ENCODE peak calls at places on chromosomes 2 and 18, in ten cellular contexts. One of them, this sample, is unnamed. For H3K27me3, the result is how much of the 10 kb centered on the place peaks cover.

GRCh38 chr2:162828545-162828944 is 10.0 kb downstream of the KCNH7 start:
- DNase-seq in IMR-90: no peak
- DNase-seq in mesendoderm: no peak
- DNase-seq in mammary epithelial cell: peak
- DNase-seq in neuronal stem cell: no peak
- DNase-seq in adipocyte: no peak
- DNase-seq in H9: no peak
- DNase-seq in fibroblast of lung: no peak
- DNase-seq in neural progenitor cell: no peak
- DNase-seq in K562: no peak
- DNase-seq in this sample: no peak

GRCh38 chr2:43184339-43184895 is 42.0 kb downstream of the ZFP36L2 start:
- DNase-seq in neural progenitor cell: no peak
- DNase-seq in neuronal stem cell: no peak
- DNase-seq in mammary epithelial cell: peak
- DNase-seq in H9: no peak
- DNase-seq in mesendoderm: no peak
- DNase-seq in K562: peak
- DNase-seq in IMR-90: peak
- DNase-seq in fibroblast of lung: peak
- DNase-seq in adipocyte: peak
- DNase-seq in this sample: peak

GRCh38 chr2:164898475-164898874 is 56.9 kb downstream of the SLC38A11 start:
- DNase-seq in IMR-90: peak
- DNase-seq in neuronal stem cell: no peak
- DNase-seq in neural progenitor cell: no peak
- DNase-seq in H9: no peak
- DNase-seq in mesendoderm: no peak
- DNase-seq in K562: no peak
- DNase-seq in mammary epithelial cell: no peak
- DNase-seq in fibroblast of lung: peak
- DNase-seq in adipocyte: peak
- DNase-seq in this sample: no peak

GRCh38 chr2:132252894-132253264 is 91.1 kb upstream of the ANKRD30BL start:
- DNase-seq in mesendoderm: no peak
- DNase-seq in neuronal stem cell: no peak
- DNase-seq in mammary epithelial cell: no peak
- DNase-seq in neural progenitor cell: no peak
- DNase-seq in H9: no peak
- DNase-seq in IMR-90: no peak
- DNase-seq in adipocyte: no peak
- DNase-seq in K562: no peak
- DNase-seq in fibroblast of lung: no peak
- DNase-seq in this sample: peak

GRCh38 chr2:231667096-231667427 is 41.3 kb upstream of the PTMA start:
- DNase-seq in neural progenitor cell: no peak
- DNase-seq in IMR-90: no peak
- DNase-seq in mesendoderm: no peak
- DNase-seq in mammary epithelial cell: no peak
- DNase-seq in K562: no peak
- DNase-seq in H9: no peak
- DNase-seq in neuronal stem cell: no peak
- DNase-seq in fibroblast of lung: no peak
- DNase-seq in adipocyte: no peak
- DNase-seq in this sample: no peak

GRCh38 chr2:234450431-234451095 is 46.3 kb downstream of the ARL4C start:
- DNase-seq in IMR-90: no peak
- DNase-seq in fibroblast of lung: no peak
- DNase-seq in neural progenitor cell: no peak
- DNase-seq in H9: no peak
- DNase-seq in mammary epithelial cell: no peak
- DNase-seq in mesendoderm: no peak
- DNase-seq in neuronal stem cell: no peak
- DNase-seq in K562: no peak
- DNase-seq in adipocyte: no peak
- DNase-seq in this sample: no peak

GRCh38 chr2:148927010-148927409 is 52.0 kb downstream of the KIF5C start:
- DNase-seq in fibroblast of lung: no peak
- DNase-seq in adipocyte: no peak
- DNase-seq in neural progenitor cell: no peak
- DNase-seq in mammary epithelial cell: no peak
- DNase-seq in neuronal stem cell: no peak
- DNase-seq in mesendoderm: peak
- DNase-seq in K562: peak
- DNase-seq in H9: no peak
- DNase-seq in IMR-90: no peak
- DNase-seq in this sample: no peak

GRCh38 chr2:23806665-23807064 is 120.3 kb downstream of the ATAD2B start:
- DNase-seq in IMR-90: no peak
- DNase-seq in neural progenitor cell: no peak
- DNase-seq in K562: no peak
- DNase-seq in fibroblast of lung: no peak
- DNase-seq in adipocyte: no peak
- DNase-seq in neuronal stem cell: no peak
- DNase-seq in H9: no peak
- DNase-seq in mesendoderm: no peak
- DNase-seq in mammary epithelial cell: no peak
- DNase-seq in this sample: no peak

GRCh38 chr18:9612215-9612830 is 2.0 kb downstream of the PPP4R1 start:
- DNase-seq in H9: no peak
- DNase-seq in mesendoderm: peak
- DNase-seq in fibroblast of lung: peak
- DNase-seq in neural progenitor cell: peak
- DNase-seq in K562: no peak
- DNase-seq in mammary epithelial cell: peak
- DNase-seq in neuronal stem cell: no peak
- DNase-seq in adipocyte: peak
- DNase-seq in IMR-90: peak
- DNase-seq in this sample: no peak

GRCh38 chr2:142757111-142757510 is 120.4 kb upstream of the KYNU start:
- DNase-seq in K562: no peak
- DNase-seq in neural progenitor cell: no peak
- DNase-seq in neuronal stem cell: no peak
- DNase-seq in mammary epithelial cell: no peak
- DNase-seq in adipocyte: no peak
- DNase-seq in fibroblast of lung: no peak
- DNase-seq in IMR-90: no peak
- DNase-seq in H9: no peak
- DNase-seq in mesendoderm: no peak
- DNase-seq in this sample: no peak

GRCh38 chr2:53549497-53549896 is 218.1 kb upstream of the CHAC2 start:
- DNase-seq in mesendoderm: no peak
- DNase-seq in adipocyte: no peak
- DNase-seq in mammary epithelial cell: no peak
- DNase-seq in H9: no peak
- DNase-seq in neural progenitor cell: no peak
- DNase-seq in IMR-90: no peak
- DNase-seq in fibroblast of lung: no peak
- DNase-seq in K562: no peak
- DNase-seq in neuronal stem cell: no peak
- DNase-seq in this sample: no peak

GRCh38 chr2:201858781-201859180 is 52.4 kb downstream of the CDK15 start:
- DNase-seq in IMR-90: peak
- DNase-seq in neural progenitor cell: peak
- DNase-seq in mammary epithelial cell: no peak
- DNase-seq in neuronal stem cell: no peak
- DNase-seq in fibroblast of lung: peak
- DNase-seq in adipocyte: no peak
- DNase-seq in H9: peak
- DNase-seq in K562: no peak
- DNase-seq in mesendoderm: peak
- DNase-seq in this sample: peak

GRCh38 chr2:47357475-47357874 is 45.5 kb upstream of the MSH2 start:
- DNase-seq in neural progenitor cell: no peak
- DNase-seq in H9: no peak
- DNase-seq in mesendoderm: peak
- DNase-seq in neuronal stem cell: no peak
- DNase-seq in fibroblast of lung: peak
- DNase-seq in mammary epithelial cell: peak
- DNase-seq in K562: peak
- DNase-seq in IMR-90: peak
- DNase-seq in adipocyte: peak
- DNase-seq in this sample: peak

GRCh38 chr2:62806231-62806630 is 100.7 kb downstream of the EHBP1 start:
- DNase-seq in neural progenitor cell: no peak
- DNase-seq in mammary epithelial cell: no peak
- DNase-seq in fibroblast of lung: no peak
- DNase-seq in H9: no peak
- DNase-seq in IMR-90: no peak
- DNase-seq in K562: no peak
- DNase-seq in mesendoderm: no peak
- DNase-seq in neuronal stem cell: no peak
- DNase-seq in adipocyte: no peak
- DNase-seq in this sample: no peak

GRCh38 chr2:203918264-203918663 is 18.3 kb upstream of the ICOS start:
- DNase-seq in mammary epithelial cell: no peak
- DNase-seq in adipocyte: no peak
- DNase-seq in IMR-90: no peak
- DNase-seq in K562: no peak
- DNase-seq in fibroblast of lung: no peak
- DNase-seq in neural progenitor cell: peak
- DNase-seq in neuronal stem cell: no peak
- DNase-seq in H9: peak
- DNase-seq in mesendoderm: peak
- DNase-seq in this sample: peak

GRCh38 chr2:69625078-69625788 is 18.3 kb downstream of the AAK1 start:
- DNase-seq in mesendoderm: no peak
- DNase-seq in IMR-90: peak
- DNase-seq in mammary epithelial cell: no peak
- DNase-seq in neural progenitor cell: no peak
- DNase-seq in adipocyte: no peak
- DNase-seq in neuronal stem cell: no peak
- DNase-seq in fibroblast of lung: no peak
- DNase-seq in K562: peak
- DNase-seq in H9: no peak
- DNase-seq in this sample: no peak

GRCh38 chr2:60493804-60494392 is 59.6 kb downstream of the BCL11A start:
- DNase-seq in neuronal stem cell: no peak
- DNase-seq in neural progenitor cell: no peak
- DNase-seq in mammary epithelial cell: no peak
- DNase-seq in mesendoderm: no peak
- DNase-seq in adipocyte: no peak
- DNase-seq in H9: no peak
- DNase-seq in fibroblast of lung: no peak
- DNase-seq in K562: no peak
- DNase-seq in IMR-90: no peak
- DNase-seq in this sample: no peak

GRCh38 chr18:3500016-3500415 is 50.0 kb downstream of the TGIF1 start:
- DNase-seq in K562: no peak
- DNase-seq in neural progenitor cell: no peak
- DNase-seq in mesendoderm: no peak
- DNase-seq in adipocyte: no peak
- DNase-seq in fibroblast of lung: no peak
- DNase-seq in H9: no peak
- DNase-seq in IMR-90: no peak
- DNase-seq in mammary epithelial cell: no peak
- DNase-seq in neuronal stem cell: no peak
- DNase-seq in this sample: no peak

GRCh38 chr2:216111122-216111521 is 2.0 kb downstream of the XRCC5 start:
- DNase-seq in K562: no peak
- DNase-seq in fibroblast of lung: no peak
- DNase-seq in neural progenitor cell: no peak
- DNase-seq in mesendoderm: no peak
- DNase-seq in adipocyte: no peak
- DNase-seq in IMR-90: no peak
- DNase-seq in neuronal stem cell: no peak
- DNase-seq in H9: no peak
- DNase-seq in mammary epithelial cell: no peak
- DNase-seq in this sample: peak
- H3K9ac ChIP-seq in K562: peak
- H3K9ac ChIP-seq in fibroblast of lung: no peak
- H3K9ac ChIP-seq in neural progenitor cell: peak
- H3K9ac ChIP-seq in mesendoderm: peak
- H3K9ac ChIP-seq in adipocyte: peak
- H3K9ac ChIP-seq in IMR-90: no peak
- H3K9ac ChIP-seq in neuronal stem cell: peak
- H3K9ac ChIP-seq in H9: no peak
- H3K9ac ChIP-seq in mammary epithelial cell: peak
- H3K9ac ChIP-seq in this sample: no peak

DNA sequence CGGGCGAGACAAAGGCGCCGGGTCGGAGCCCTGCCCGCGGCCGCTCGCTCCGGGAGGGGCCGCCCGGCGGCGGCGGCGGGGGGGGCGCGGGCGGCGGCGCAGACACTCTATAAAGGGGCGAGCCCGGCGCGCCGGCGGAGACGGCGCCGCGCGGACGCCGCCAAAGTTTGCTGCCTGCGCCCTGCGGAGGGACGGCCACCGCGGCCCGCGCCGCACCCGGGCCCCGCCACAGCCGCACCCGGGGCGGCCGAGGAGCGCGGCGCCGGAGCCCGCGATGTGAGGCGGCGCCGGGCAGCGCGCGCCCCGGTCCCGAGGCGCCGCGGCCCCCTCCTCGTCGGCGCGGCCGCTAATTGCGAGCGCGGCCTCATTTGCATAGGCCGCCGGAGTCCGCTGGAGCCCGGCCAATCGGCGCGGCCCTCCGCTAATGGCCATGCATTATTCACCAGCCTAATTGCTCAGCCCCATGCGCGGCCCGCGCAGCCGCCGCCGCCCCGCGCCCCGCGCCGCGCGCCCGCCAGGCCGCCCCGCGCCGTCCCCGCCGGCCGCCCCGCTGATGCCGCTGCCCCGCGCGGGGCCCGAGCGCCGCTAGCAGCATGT is at the start of gene SALL3:
- DNase-seq in K562: no peak
- DNase-seq in fibroblast of lung: no peak
- DNase-seq in H9: peak
- DNase-seq in adipocyte: no peak
- DNase-seq in neuronal stem cell: no peak
- DNase-seq in neural progenitor cell: peak
- DNase-seq in IMR-90: no peak
- DNase-seq in mammary epithelial cell: no peak
- DNase-seq in mesendoderm: peak
- DNase-seq in this sample: peak
- H3K27me3 ChIP-seq in K562: under half
- H3K27me3 ChIP-seq in fibroblast of lung: under half
- H3K27me3 ChIP-seq in H9: under half
- H3K27me3 ChIP-seq in adipocyte: half or more
- H3K27me3 ChIP-seq in neuronal stem cell: under half
- H3K27me3 ChIP-seq in neural progenitor cell: half or more
- H3K27me3 ChIP-seq in IMR-90: under half
- H3K27me3 ChIP-seq in mammary epithelial cell: half or more
- H3K27me3 ChIP-seq in mesendoderm: under half
- H3K27me3 ChIP-seq in this sample: under half

GRCh38 chr2:119431976-119432881 is 575 bp downstream of the TMEM37 start:
- DNase-seq in mesendoderm: peak
- DNase-seq in H9: peak
- DNase-seq in fibroblast of lung: peak
- DNase-seq in IMR-90: peak
- DNase-seq in adipocyte: peak
- DNase-seq in neural progenitor cell: peak
- DNase-seq in neuronal stem cell: no peak
- DNase-seq in K562: no peak
- DNase-seq in mammary epithelial cell: no peak
- DNase-seq in this sample: no peak
- H3K9ac ChIP-seq in mesendoderm: peak
- H3K9ac ChIP-seq in H9: peak
- H3K9ac ChIP-seq in fibroblast of lung: no peak
- H3K9ac ChIP-seq in IMR-90: no peak
- H3K9ac ChIP-seq in adipocyte: peak
- H3K9ac ChIP-seq in neural progenitor cell: no peak
- H3K9ac ChIP-seq in neuronal stem cell: peak
- H3K9ac ChIP-seq in K562: no peak
- H3K9ac ChIP-seq in mammary epithelial cell: no peak
- H3K9ac ChIP-seq in this sample: peak

GRCh38 chr2:45009303-45009927 is at the start of gene SIX2:
- DNase-seq in H9: peak
- DNase-seq in K562: no peak
- DNase-seq in mesendoderm: peak
- DNase-seq in IMR-90: peak
- DNase-seq in neural progenitor cell: peak
- DNase-seq in fibroblast of lung: peak
- DNase-seq in neuronal stem cell: peak
- DNase-seq in adipocyte: peak
- DNase-seq in mammary epithelial cell: peak
- DNase-seq in this sample: peak
- H3K27me3 ChIP-seq in H9: half or more
- H3K27me3 ChIP-seq in K562: half or more
- H3K27me3 ChIP-seq in mesendoderm: half or more
- H3K27me3 ChIP-seq in IMR-90: half or more
- H3K27me3 ChIP-seq in neural progenitor cell: half or more
- H3K27me3 ChIP-seq in fibroblast of lung: half or more
- H3K27me3 ChIP-seq in neuronal stem cell: half or more
- H3K27me3 ChIP-seq in adipocyte: under half
- H3K27me3 ChIP-seq in mammary epithelial cell: under half
- H3K27me3 ChIP-seq in this sample: half or more